ENCODE peak calls at places on chromosomes 3 and 15, in five cellular contexts. N is IMR-90, A is A549, U is SK-N-SH, C is K562. E is an unnamed sample.

GRCh38 chr3:167148121-167148520 is 232.0 kb downstream of the ZBBX start:
- DNase-seq in N (no peak), A (no peak), U (no peak), C (no peak), E (no peak)

GRCh38 chr3:195613468-195614069 is 29.8 kb upstream of the APOD start:
- DNase-seq in N (peak), A (no peak), U (no peak), C (no peak), E (no peak)

GRCh38 chr3:152707314-152707713 is 127.6 kb upstream of the P2RY1 start:
- DNase-seq in N (no peak), A (no peak), U (peak), C (no peak), E (no peak)

GRCh38 chr15:70196314-70197291 is 98.9 kb upstream of the TLE3 start:
- DNase-seq in N (peak), A (no peak), U (no peak), C (no peak), E (peak)

GRCh38 chr15:52010633-52011595 is 8.1 kb upstream of the MAPK6 start:
- DNase-seq in N (peak), A (peak), U (no peak), C (no peak), E (no peak)

GRCh38 chr3:138395865-138396751 is 38.3 kb upstream of the ESYT3 start:
- DNase-seq in N (no peak), A (no peak), U (no peak), C (no peak), E (no peak)

GRCh38 chr15:29818141-29818540 is 4.1 kb downstream of the TJP1 start:
- DNase-seq in N (peak), A (no peak), U (no peak), C (no peak), E (no peak)

GRCh38 chr15:75171408-75171807 is 30.3 kb upstream of the C15orf39 start:
- DNase-seq in N (peak), A (no peak), U (no peak), C (no peak), E (no peak)

GRCh38 chr15:67024322-67024997 is 40.9 kb upstream of the SMAD3 start:
- DNase-seq in N (peak), A (peak), U (peak), C (peak), E (no peak)

GRCh38 chr3:167051421-167051820 is 328.7 kb downstream of the ZBBX start:
- DNase-seq in N (no peak), A (no peak), U (no peak), C (no peak), E (no peak)

GRCh38 chr15:66748320-66748779 is 46.3 kb downstream of the SMAD6 start:
- DNase-seq in N (peak), A (peak), U (no peak), C (no peak), E (peak)

GRCh38 chr3:11919390-11919789 is 72.7 kb upstream of the TAMM41 start:
- DNase-seq in N (no peak), A (no peak), U (no peak), C (no peak), E (no peak)

GRCh38 chr15:63595688-63596087 is 1.5 kb upstream of the FBXL22 start:
- DNase-seq in N (no peak), A (no peak), U (no peak), C (no peak), E (no peak)

GRCh38 chr15:66452421-66452820 is 45.1 kb downstream of the SNAPC5 start:
- DNase-seq in N (no peak), A (no peak), U (no peak), C (no peak), E (no peak)

GRCh38 chr3:23174426-23175039 is 28.6 kb upstream of the UBE2E2 start:
- DNase-seq in N (no peak), A (no peak), U (peak), C (no peak), E (no peak)

GRCh38 chr3:23999012-23999641 is 54.0 kb downstream of the NR1D2 start:
- DNase-seq in N (peak), A (peak), U (peak), C (peak), E (peak)

GRCh38 chr15:56774356-56774755 is 41.0 kb upstream of the ZNF280D start:
- DNase-seq in N (no peak), A (no peak), U (no peak), C (no peak), E (no peak)

DNA sequence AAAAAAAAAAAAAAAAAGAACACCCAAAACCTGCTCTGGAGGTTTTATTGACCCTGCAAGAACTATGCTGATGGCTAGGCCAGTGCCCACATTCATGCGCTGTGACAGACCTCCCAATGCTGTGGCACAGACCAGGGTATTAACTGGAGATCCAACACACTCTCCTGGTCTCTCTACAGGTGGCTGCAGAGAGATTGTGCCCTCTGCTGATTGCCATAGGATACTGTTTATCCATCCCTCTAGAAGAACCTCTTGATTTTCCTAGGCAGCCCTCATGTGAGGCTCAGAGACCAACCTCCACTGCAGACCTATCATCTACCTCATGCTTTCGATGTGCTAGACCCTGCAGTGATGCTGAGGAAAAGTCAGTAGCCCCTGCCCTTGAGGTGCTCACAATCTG is 125.5 kb upstream of the TRIM42 start:
- DNase-seq in N (no peak), A (no peak), U (no peak), C (no peak), E (no peak)
- TF ChIP-seq RFX5 in N (no peak), A (no peak), U (no peak), C (no peak), E (no peak)

GRCh38 chr15:93071469-93071891 is 17.5 kb downstream of the RGMA start:
- DNase-seq in N (no peak), A (no peak), U (no peak), C (no peak), E (no peak)
- TF ChIP-seq RFX5 in N (no peak), A (no peak), U (no peak), C (no peak), E (no peak)

GRCh38 chr15:58889363-58889762 is 44.1 kb downstream of the SLTM start:
- DNase-seq in N (no peak), A (no peak), U (no peak), C (no peak), E (no peak)
- TF ChIP-seq RFX5 in N (no peak), A (no peak), U (no peak), C (no peak), E (no peak)

GRCh38 chr15:96068897-96069296 is 261.6 kb upstream of the NR2F2 start:
- DNase-seq in N (no peak), A (no peak), U (no peak), C (no peak), E (no peak)

GRCh38 chr15:96064351-96064756 is 266.1 kb upstream of the NR2F2 start:
- DNase-seq in N (peak), A (peak), U (no peak), C (peak), E (no peak)

GRCh38 chr15:96067677-96068076 is 262.8 kb upstream of the NR2F2 start:
- DNase-seq in N (no peak), A (no peak), U (no peak), C (no peak), E (no peak)

GRCh38 chr15:96066126-96066525 is 264.4 kb upstream of the NR2F2 start:
- DNase-seq in N (no peak), A (no peak), U (no peak), C (no peak), E (no peak)

GRCh38 chr15:96066852-96067490 is 263.5 kb upstream of the NR2F2 start:
- DNase-seq in N (no peak), A (no peak), U (no peak), C (peak), E (no peak)
- TF ChIP-seq RFX5 in N (no peak), A (no peak), U (no peak), C (no peak), E (no peak)

GRCh38 chr3:127287840-127288239 is at the start of gene PRR20G:
- DNase-seq in N (no peak), A (peak), U (no peak), C (peak), E (no peak)
- TF ChIP-seq RFX5 in N (no peak), A (no peak), U (no peak), C (no peak), E (no peak)